ENCODE peak calls at places on chromosomes 6 and 20, in ten cellular contexts. U is heart left ventricle, I is ovary, Q is stomach, D is transverse colon, S is H54, K is testis, B is Peyer's patch, M is H1, O is spleen. G is an unnamed sample.

GRCh38 chr20:47267621-47268020 is 88.9 kb downstream of the ZMYND8 start:
- DNase-seq in Q (no peak), D (no peak), M (no peak), B (no peak), U (no peak), O (no peak), I (no peak), K (no peak), S (no peak), G (no peak)

GRCh38 chr6:139325686-139326085 is 33.9 kb upstream of the TXLNB start:
- DNase-seq in I (no peak), B (no peak), K (no peak), U (no peak), M (no peak), S (no peak), D (no peak), O (no peak), Q (no peak), G (no peak)

GRCh38 chr6:135179920-135180457 is 1.1 kb upstream of the MYB start:
- DNase-seq in U (no peak), D (no peak), M (no peak), B (no peak), S (no peak), K (no peak), I (no peak), O (no peak), Q (no peak), G (no peak)

GRCh38 chr6:169720207-169720855 is 4.0 kb downstream of the PHF10 start:
- DNase-seq in D (no peak), S (no peak), M (no peak), U (no peak), I (no peak), O (no peak), K (no peak), B (no peak), Q (no peak), G (no peak)

GRCh38 chr20:52888096-52888495 is 84.1 kb upstream of the TSHZ2 start:
- DNase-seq in K (no peak), M (no peak), Q (no peak), U (no peak), D (no peak), S (no peak), O (no peak), I (no peak), B (no peak), G (no peak)

GRCh38 chr6:159404296-159404695 is 235.1 kb downstream of the FNDC1 start:
- DNase-seq in I (no peak), U (no peak), D (no peak), Q (no peak), O (no peak), K (no peak), B (no peak), S (no peak), M (no peak), G (no peak)

GRCh38 chr6:168239374-168239773 is 80.2 kb downstream of the DACT2 start:
- DNase-seq in S (no peak), O (no peak), U (no peak), D (no peak), I (no peak), K (no peak), B (no peak), Q (no peak), M (no peak), G (no peak)

GRCh38 chr6:131733376-131734016 is 22.7 kb upstream of the CTAGE9 start:
- DNase-seq in M (no peak), S (peak; percentile 7), Q (no peak), U (no peak), B (no peak), O (no peak), D (no peak), I (no peak), K (no peak), G (no peak)

GRCh38 chr6:157981395-157982296 is at the start of gene SYNJ2:
- DNase-seq in D (peak; percentile 90), M (peak; percentile 57), O (peak; percentile 96), I (peak; percentile 77), B (peak; percentile 76), Q (peak; percentile 88), S (peak; percentile 58), U (peak; percentile 89), K (peak; percentile 75), G (peak; percentile 89)
- TF ChIP-seq POLR2A in D (peak; percentile 60), M (no peak), O (no peak), I (peak; percentile 30), B (peak; percentile 75), Q (no peak), S (peak; percentile 71), U (no peak), K (no peak), G (no peak)

GRCh38 chr20:44186201-44186600 is 787 bp downstream of the JPH2 start:
- DNase-seq in D (no peak), S (no peak), U (no peak), I (no peak), Q (no peak), K (no peak), O (no peak), M (no peak), B (no peak), G (no peak)

GRCh38 chr20:44187763-44188709 is 1.0 kb upstream of the JPH2 start:
- DNase-seq in M (no peak), Q (no peak), O (no peak), U (no peak), K (no peak), B (no peak), S (no peak), I (no peak), D (no peak), G (no peak)

GRCh38 chr20:44186674-44187053 is 324 bp downstream of the JPH2 start:
- DNase-seq in O (no peak), K (no peak), D (peak; percentile 40), U (no peak), B (no peak), I (no peak), Q (no peak), S (no peak), M (no peak), G (no peak)

GRCh38 chr20:44188752-44189151 is 1.8 kb upstream of the JPH2 start:
- DNase-seq in B (no peak), O (no peak), I (no peak), K (no peak), Q (no peak), D (no peak), M (no peak), S (no peak), U (no peak), G (no peak)

DNA sequence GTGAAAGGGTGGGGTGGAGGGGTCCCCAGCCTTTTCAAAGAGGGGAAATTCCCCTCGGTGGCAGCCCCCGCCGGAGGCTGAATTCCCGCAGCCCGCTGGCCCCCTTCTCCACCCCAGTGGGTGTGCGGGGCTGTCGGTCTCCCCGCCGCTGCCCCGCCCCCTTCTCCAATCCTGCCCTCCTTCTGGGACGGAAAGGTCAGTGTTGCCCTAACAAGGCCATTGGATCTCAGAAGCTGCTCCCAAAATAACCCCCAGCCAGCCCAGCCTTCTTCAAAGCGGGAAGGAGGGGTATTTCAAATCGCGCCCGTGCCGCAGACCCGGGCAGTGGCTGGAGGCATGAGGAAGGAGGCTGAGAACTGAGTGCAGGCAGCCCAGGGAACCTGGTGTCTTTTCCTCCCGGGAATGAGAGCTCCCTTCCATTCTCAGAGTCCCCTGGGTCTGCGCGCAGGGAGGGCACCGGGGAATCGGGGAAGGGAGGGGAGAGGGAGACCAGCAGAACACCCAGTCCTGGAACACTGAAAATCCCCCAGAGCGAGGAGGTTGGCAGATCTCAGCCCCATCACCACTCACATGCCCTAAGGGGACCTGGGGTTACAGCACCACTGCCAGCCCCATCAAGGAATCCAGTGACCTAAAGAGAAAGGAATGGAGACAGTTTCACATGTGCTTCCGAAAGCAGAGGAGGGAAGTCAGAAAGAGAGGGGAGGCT is at the start of gene JPH2:
- DNase-seq in Q (peak; percentile 39), B (no peak), U (peak; percentile 76), M (no peak), S (peak; percentile 75), K (no peak), O (no peak), I (peak; percentile 50), D (peak; percentile 56), G (no peak)
- TF ChIP-seq POLR2A in Q (no peak), B (no peak), U (peak; percentile 58), M (no peak), S (peak; percentile 39), K (no peak), O (no peak), I (no peak), D (no peak), G (no peak)

GRCh38 chr6:29627762-29628418 is 5.1 kb downstream of the GABBR1 start:
- DNase-seq in M (peak; percentile 81), K (peak; percentile 68), D (peak; percentile 66), Q (peak; percentile 52), I (peak; percentile 87), U (peak; percentile 87), B (peak; percentile 63), S (peak; percentile 81), O (peak; percentile 90), G (peak; percentile 85)
- TF ChIP-seq POLR2A in M (peak; percentile 89), K (no peak), D (peak; percentile 20), Q (no peak), I (peak; percentile 90), U (no peak), B (no peak), S (peak; percentile 93), O (no peak), G (no peak)

GRCh38 chr20:63628246-63628975 is 1.5 kb upstream of the GMEB2 start:
- DNase-seq in B (peak; percentile 48), M (no peak), S (no peak), I (peak; percentile 73), D (peak; percentile 76), U (peak; percentile 77), Q (peak; percentile 64), K (peak; percentile 77), O (peak; percentile 87), G (no peak)

GRCh38 chr20:63627129-63627699 is 313 bp upstream of the GMEB2 start:
- DNase-seq in Q (peak; percentile 96), K (peak; percentile 95), B (peak; percentile 93), O (peak; percentile 98), M (peak; percentile 54), I (peak; percentile 95), U (peak; percentile 98), D (peak; percentile 97), S (peak; percentile 99), G (peak; percentile 97)

GRCh38 chr20:63625771-63626423 is 1.0 kb downstream of the GMEB2 start:
- DNase-seq in M (no peak), U (peak; percentile 29), K (no peak), I (peak; percentile 44), D (peak; percentile 27), O (peak; percentile 91), Q (no peak), B (no peak), S (no peak), G (no peak)

GRCh38 chr20:63627700-63628245 is 872 bp upstream of the GMEB2 start:
- DNase-seq in M (no peak), S (no peak), Q (no peak), U (peak; percentile 71), B (no peak), D (no peak), O (peak; percentile 87), K (no peak), I (peak; percentile 44), G (peak; percentile 78)

DNA sequence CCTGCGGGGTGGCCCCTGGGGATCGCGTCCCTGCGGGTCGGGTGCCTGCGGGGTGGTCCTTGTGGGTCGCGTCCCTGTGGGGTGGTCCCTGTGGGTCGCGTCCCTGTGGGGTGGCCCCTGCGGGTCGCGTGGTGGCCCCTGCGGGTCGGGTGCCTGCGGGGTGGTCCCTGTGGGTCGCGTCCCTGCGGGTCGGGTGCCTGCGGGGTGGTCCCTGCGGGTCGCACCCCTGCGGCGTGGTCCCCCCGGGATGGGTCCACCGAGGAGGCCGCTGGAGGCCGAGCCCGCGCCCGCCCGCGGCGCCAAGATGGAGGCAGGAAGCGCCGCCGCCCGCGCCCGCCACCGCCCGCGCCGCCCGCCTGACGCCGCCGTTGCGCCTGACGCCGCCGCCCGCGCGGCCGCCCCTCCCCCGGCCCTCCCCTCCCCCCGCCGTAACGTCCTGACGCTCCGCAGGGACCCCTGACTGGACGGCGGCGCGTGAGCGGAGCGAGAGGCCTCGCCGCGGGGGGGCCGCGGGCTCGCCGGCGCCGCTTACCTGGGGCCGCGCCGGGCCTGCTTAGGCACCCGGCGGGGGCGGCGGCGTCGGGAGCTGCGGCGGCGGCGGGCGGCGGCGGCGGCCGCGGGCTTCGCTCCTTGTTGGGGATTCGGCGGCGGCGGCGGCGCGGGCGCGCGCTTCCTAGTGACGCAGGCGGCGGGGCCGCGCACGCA is at the start of gene GMEB2:
- DNase-seq in D (peak; percentile 76), O (peak; percentile 95), M (no peak), B (peak; percentile 61), K (peak; percentile 76), Q (peak; percentile 76), I (peak; percentile 75), S (peak; percentile 80), U (peak; percentile 90), G (peak; percentile 78)
- TF ChIP-seq POLR2A in D (peak; percentile 23), O (no peak), M (peak; percentile 77), B (peak; percentile 64), K (no peak), Q (no peak), I (peak; percentile 46), S (peak; percentile 68), U (no peak), G (no peak)